ENCODE peak calls at places on chromosomes 6 and 20, in five cellular contexts. X is endothelial cell of umbilical vein, N is hepatocyte, V is mammary epithelial cell, U is MM.1S. H is an unnamed sample.

GRCh38 chr20:43467589-43467988 is 9.9 kb downstream of the SRSF6 start:
- DNase-seq in X (no peak), N (no peak), V (no peak), U (no peak), H (no peak)

GRCh38 chr6:6546318-6547110 is 42.0 kb upstream of the LY86 start:
- DNase-seq in X (no peak), N (peak; percentile 63), V (peak; percentile 19), U (peak; percentile 51), H (no peak)

GRCh38 chr6:152391179-152391880 is 245.8 kb downstream of the SYNE1 start:
- DNase-seq in X (no peak), N (no peak), V (no peak), U (no peak), H (no peak)

GRCh38 chr6:104639671-104640070 is 220.0 kb downstream of the HACE1 start:
- DNase-seq in X (peak; percentile 26), N (no peak), V (peak; percentile 30), U (no peak), H (no peak)

GRCh38 chr6:50847890-50848594 is 29.4 kb downstream of the TFAP2B start:
- DNase-seq in X (no peak), N (no peak), V (no peak), U (no peak), H (no peak)

GRCh38 chr6:7773322-7773721 is 47.4 kb downstream of the BMP6 start:
- DNase-seq in X (peak; percentile 30), N (no peak), V (no peak), U (no peak), H (no peak)

GRCh38 chr6:29887819-29888581 is 54.3 kb upstream of the HLA-A start:
- DNase-seq in X (peak; percentile 10), N (peak; percentile 89), V (peak; percentile 61), U (no peak), H (peak; percentile 18)

GRCh38 chr20:17835941-17836861 is 132.4 kb downstream of the SNX5 start:
- DNase-seq in X (peak; percentile 29), N (peak; percentile 73), V (no peak), U (no peak), H (no peak)

GRCh38 chr20:57175397-57176010 is 90.9 kb downstream of the BMP7 start:
- DNase-seq in X (no peak), N (no peak), V (peak; percentile 35), U (peak; percentile 24), H (no peak)

GRCh38 chr20:5945963-5946362 is 4.4 kb downstream of the TRMT6 start:
- DNase-seq in X (peak; percentile 36), N (no peak), V (peak; percentile 86), U (no peak), H (no peak)

GRCh38 chr6:29968130-29968529 is 25.8 kb downstream of the HLA-A start:
- DNase-seq in X (peak; percentile 79), N (no peak), V (peak; percentile 77), U (no peak), H (peak; percentile 40)

GRCh38 chr6:95785785-95786184 is 208.4 kb downstream of the MANEA start:
- DNase-seq in X (no peak), N (no peak), V (no peak), U (peak; percentile 85), H (no peak)

GRCh38 chr6:79384845-79385244 is 150.4 kb upstream of the HMGN3 start:
- DNase-seq in X (peak; percentile 50), N (no peak), V (no peak), U (no peak), H (no peak)

GRCh38 chr6:111620168-111620567 is 14.5 kb upstream of the TRAF3IP2 start:
- DNase-seq in X (no peak), N (no peak), V (no peak), U (no peak), H (no peak)

GRCh38 chr6:44512868-44513641 is 125.5 kb downstream of the CDC5L start:
- DNase-seq in X (peak; percentile 17), N (no peak), V (peak; percentile 21), U (no peak), H (peak; percentile 12)

GRCh38 chr6:45655630-45656422 is 278.1 kb upstream of the SUPT3H start:
- DNase-seq in X (peak; percentile 51), N (peak; percentile 59), V (peak; percentile 98), U (no peak), H (peak; percentile 94)

GRCh38 chr6:142845624-142846458 is 99.1 kb downstream of the HIVEP2 start:
- DNase-seq in X (peak; percentile 97), N (peak; percentile 90), V (peak; percentile 64), U (peak; percentile 67), H (peak; percentile 74)

DNA sequence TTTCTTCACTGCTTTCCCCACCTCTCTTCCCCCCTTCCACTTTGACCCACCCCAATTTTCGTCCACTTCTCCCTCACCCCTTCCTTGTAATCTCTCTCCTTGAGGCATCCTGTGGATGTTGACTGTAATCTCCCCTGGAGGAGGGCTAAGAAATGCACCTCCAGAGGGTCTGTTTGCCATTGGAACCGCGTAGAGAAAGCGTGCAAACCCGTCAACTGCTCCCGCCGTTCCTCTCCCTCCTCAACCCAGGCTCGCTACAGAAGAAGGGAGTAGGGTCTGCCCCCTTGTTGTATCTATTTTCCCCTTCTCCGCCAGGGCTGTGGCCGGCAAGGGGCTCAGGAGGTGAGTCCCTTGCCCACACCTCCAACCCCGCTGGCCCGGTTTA is 502 bp upstream of the HTR1E start:
- DNase-seq in X (no peak), N (no peak), V (no peak), U (no peak), H (no peak)
- TF ChIP-seq EZH2 in X (no peak), N (no peak), V (no peak), U (no peak), H (no peak)

GRCh38 chr20:21103582-21104465 is 2.3 kb downstream of the LINC00237 start:
- DNase-seq in X (no peak), N (no peak), V (no peak), U (no peak), H (no peak)
- TF ChIP-seq EZH2 in X (no peak), N (peak; percentile 59), V (peak; percentile 86), U (no peak), H (no peak)

GRCh38 chr20:63653974-63654680 is 903 bp upstream of the STMN3 start:
- DNase-seq in X (no peak), N (no peak), V (no peak), U (no peak), H (no peak)

GRCh38 chr20:63653041-63653973 is at the start of gene STMN3:
- DNase-seq in X (peak; percentile 76), N (peak; percentile 95), V (peak; percentile 77), U (peak; percentile 70), H (peak; percentile 74)

GRCh38 chr20:63651942-63652191 is 1.4 kb downstream of the STMN3 start:
- DNase-seq in X (no peak), N (no peak), V (no peak), U (no peak), H (no peak)

GRCh38 chr20:63655249-63655648 is 2.0 kb upstream of the STMN3 start:
- DNase-seq in X (no peak), N (no peak), V (no peak), U (no peak), H (no peak)

DNA sequence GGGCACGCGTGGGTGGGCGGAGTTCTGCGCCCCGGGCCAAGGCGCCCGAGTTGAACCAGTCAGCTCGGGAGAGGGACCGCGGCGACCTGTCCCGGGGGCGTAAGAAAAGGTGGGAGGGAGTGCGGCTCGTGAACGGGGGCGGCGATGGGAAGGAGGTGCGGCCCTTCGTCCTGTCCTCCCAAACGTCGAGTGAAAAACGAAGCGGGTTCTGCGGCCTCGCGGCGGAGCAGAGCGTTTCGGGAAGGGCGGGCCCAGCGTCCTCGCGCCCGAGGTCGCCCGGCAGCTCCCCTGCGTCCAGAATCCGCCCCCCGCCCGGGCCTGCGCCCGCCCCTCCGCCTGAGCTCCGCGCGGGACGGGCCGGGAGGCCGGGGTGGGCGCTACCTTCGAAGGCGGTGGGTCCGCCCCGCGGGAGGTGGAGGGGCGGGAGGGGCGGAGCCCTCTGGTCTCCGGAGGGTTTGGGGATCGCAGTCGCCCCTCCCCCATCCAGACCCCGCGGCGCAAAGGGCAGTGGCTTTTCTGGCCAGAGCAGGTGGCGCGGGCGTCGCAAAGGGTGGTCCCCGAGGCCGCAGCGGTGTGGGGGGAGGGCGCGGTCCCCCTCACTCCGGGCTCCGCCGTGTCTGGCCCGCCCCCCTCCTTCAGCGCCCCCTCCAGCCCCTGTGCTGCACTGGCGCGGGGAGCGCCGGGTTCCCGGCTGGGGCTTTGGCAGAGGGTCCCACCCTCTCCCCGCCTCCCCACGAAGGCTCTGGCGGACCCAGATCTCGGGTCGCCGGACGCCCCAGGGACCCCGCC is 838 bp downstream of the STMN3 start:
- DNase-seq in X (no peak), N (peak; percentile 45), V (no peak), U (no peak), H (no peak)
- TF ChIP-seq EZH2 in X (no peak), N (peak; percentile 52), V (no peak), U (no peak), H (no peak)

GRCh38 chr20:21709535-21709904 is 4.1 kb downstream of the PAX1 start:
- DNase-seq in X (no peak), N (no peak), V (no peak), U (no peak), H (no peak)
- TF ChIP-seq EZH2 in X (no peak), N (no peak), V (no peak), U (no peak), H (no peak)

H was measured in HCT116.